ENCODE peak calls at places on chromosomes 7 and 10, in eight cellular contexts. K is body of pancreas, W is endodermal cell, T is SJSA1, H is heart right ventricle, D is HCT116, N is right atrium auricular region, R is mammary epithelial cell. Q is an unnamed sample.
A peak's percentile ranks its signal among the peaks of the same experiment; 100 is the strongest.

GRCh38 chr10:98309366-98310355 is 41.7 kb upstream of the LOXL4 start:
- DNase-seq in H (peak; percentile 70), K (peak; percentile 69), T (peak; percentile 67), N (peak; percentile 74), D (peak; percentile 49), R (peak; percentile 50), W (peak; percentile 95), Q (peak; percentile 93)

GRCh38 chr7:20508109-20508508 is 107.4 kb upstream of the ABCB5 start:
- DNase-seq in D (no peak), N (no peak), K (no peak), H (no peak), T (no peak), R (peak; percentile 27), W (peak; percentile 59), Q (peak; percentile 15)

GRCh38 chr10:33157108-33157507 is 177.4 kb downstream of the NRP1 start:
- DNase-seq in D (no peak), R (peak; percentile 64), W (no peak), H (no peak), T (no peak), N (peak; percentile 1), K (no peak), Q (no peak)

GRCh38 chr10:106106114-106106513 is 1058.4 kb downstream of the SORCS1 start:
- DNase-seq in H (no peak), D (no peak), R (no peak), T (no peak), W (no peak), K (no peak), N (no peak), Q (no peak)

GRCh38 chr7:44531421-44532380 is 9.4 kb downstream of the NPC1L1 start:
- DNase-seq in R (no peak), H (no peak), K (no peak), W (no peak), T (no peak), D (no peak), N (no peak), Q (peak; percentile 34)

GRCh38 chr7:85730016-85730415 is 543.2 kb upstream of the SEMA3D start:
- DNase-seq in W (no peak), T (no peak), K (no peak), H (no peak), N (no peak), D (no peak), R (no peak), Q (no peak)

GRCh38 chr7:1713502-1714484 is 43.7 kb downstream of the ELFN1 start:
- DNase-seq in K (peak; percentile 84), N (no peak), R (no peak), W (peak; percentile 86), D (no peak), H (peak; percentile 68), T (no peak), Q (peak; percentile 87)

GRCh38 chr7:66304536-66304935 is 99.4 kb downstream of the TPST1 start:
- DNase-seq in D (no peak), N (no peak), R (no peak), H (no peak), W (no peak), T (no peak), K (no peak), Q (no peak)

GRCh38 chr10:119209050-119209735 is 1.8 kb downstream of the GRK5 start:
- DNase-seq in R (no peak), K (peak; percentile 44), N (peak; percentile 78), T (peak; percentile 67), H (peak; percentile 84), W (peak; percentile 88), D (no peak), Q (peak; percentile 86)

GRCh38 chr10:124741922-124742417 is 2.2 kb downstream of the FAM53B start:
- DNase-seq in R (peak; percentile 14), W (peak; percentile 62), H (no peak), K (no peak), N (peak; percentile 57), T (no peak), D (no peak), Q (no peak)

GRCh38 chr7:130491841-130492518 is at the start of gene MEST:
- DNase-seq in R (no peak), T (no peak), K (peak; percentile 36), D (no peak), W (peak; percentile 75), N (no peak), H (peak; percentile 7), Q (peak; percentile 72)

GRCh38 chr10:30125484-30125883 is 66.1 kb upstream of the JCAD start:
- DNase-seq in D (no peak), W (no peak), R (no peak), K (no peak), H (no peak), T (no peak), N (no peak), Q (no peak)

GRCh38 chr10:62812672-62813439 is 3.3 kb downstream of the EGR2 start:
- DNase-seq in N (no peak), T (no peak), R (no peak), W (no peak), D (no peak), K (no peak), H (no peak), Q (no peak)

GRCh38 chr7:159083698-159084068 is 61.0 kb downstream of the VIPR2 start:
- DNase-seq in T (no peak), D (no peak), H (no peak), R (no peak), N (no peak), K (no peak), W (peak; percentile 33), Q (no peak)

GRCh38 chr10:94173594-94173993 is 179.9 kb downstream of the PLCE1 start:
- DNase-seq in H (no peak), D (no peak), K (no peak), N (no peak), W (no peak), T (no peak), R (no peak), Q (no peak)

GRCh38 chr10:97849491-97850402 is at the start of gene GOLGA7B:
- DNase-seq in R (peak; percentile 41), K (peak; percentile 64), W (peak; percentile 93), D (no peak), N (no peak), T (no peak), H (no peak), Q (peak; percentile 98)

DNA sequence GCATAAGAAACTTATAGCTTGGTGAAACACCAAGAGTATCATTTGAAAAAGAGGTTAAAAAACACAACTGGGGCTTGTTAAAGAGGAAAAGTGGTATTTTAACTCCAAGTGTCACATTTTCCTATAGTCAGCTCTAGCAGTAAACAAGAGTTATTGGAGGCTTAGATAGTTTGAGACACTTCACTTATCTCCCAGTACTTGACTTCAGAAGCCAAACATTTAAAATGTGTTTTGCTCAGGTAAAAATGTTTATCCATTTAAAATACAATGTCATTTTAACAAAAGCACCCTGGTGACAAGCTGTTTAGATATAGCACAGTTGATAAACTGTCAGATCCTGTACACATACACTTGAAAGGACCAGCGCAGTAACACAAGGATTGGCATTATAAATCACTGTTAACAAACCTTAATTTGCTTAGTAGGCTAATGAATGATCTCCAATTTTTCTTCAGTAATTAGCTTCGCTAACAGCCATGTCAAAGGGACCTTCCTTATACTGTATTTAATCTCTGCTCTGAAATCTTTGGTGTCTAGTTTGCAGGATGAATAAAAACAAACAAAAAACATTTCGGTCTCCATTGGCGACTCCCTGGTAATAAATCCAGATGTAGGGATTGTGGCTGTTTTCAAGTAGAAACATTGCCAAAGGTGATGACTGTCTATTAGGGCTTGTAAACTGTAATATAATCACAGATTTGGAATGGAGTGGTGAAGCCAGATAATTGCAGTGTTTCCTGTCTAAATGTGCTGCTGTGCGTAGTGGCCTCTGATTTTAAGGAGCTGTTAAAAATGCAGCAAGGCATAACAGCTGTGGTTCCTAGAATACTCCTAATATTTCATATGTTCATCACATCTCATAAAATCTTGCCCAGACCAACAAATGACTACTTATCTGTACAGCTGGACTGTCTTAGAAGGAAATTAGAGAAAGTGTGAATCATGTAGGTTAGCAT is 545.1 kb downstream of the AUTS2 start:
- DNase-seq in T (no peak), H (no peak), R (no peak), D (no peak), W (no peak), K (no peak), N (no peak), Q (no peak)
- H3K4me3 ChIP-seq in T (no peak overlapping the region), H (no peak overlapping the region), R (no peak overlapping the region), D (no peak overlapping the region), W (no peak overlapping the region), K (no peak overlapping the region), N (no peak overlapping the region), Q (no peak overlapping the region)

DNA sequence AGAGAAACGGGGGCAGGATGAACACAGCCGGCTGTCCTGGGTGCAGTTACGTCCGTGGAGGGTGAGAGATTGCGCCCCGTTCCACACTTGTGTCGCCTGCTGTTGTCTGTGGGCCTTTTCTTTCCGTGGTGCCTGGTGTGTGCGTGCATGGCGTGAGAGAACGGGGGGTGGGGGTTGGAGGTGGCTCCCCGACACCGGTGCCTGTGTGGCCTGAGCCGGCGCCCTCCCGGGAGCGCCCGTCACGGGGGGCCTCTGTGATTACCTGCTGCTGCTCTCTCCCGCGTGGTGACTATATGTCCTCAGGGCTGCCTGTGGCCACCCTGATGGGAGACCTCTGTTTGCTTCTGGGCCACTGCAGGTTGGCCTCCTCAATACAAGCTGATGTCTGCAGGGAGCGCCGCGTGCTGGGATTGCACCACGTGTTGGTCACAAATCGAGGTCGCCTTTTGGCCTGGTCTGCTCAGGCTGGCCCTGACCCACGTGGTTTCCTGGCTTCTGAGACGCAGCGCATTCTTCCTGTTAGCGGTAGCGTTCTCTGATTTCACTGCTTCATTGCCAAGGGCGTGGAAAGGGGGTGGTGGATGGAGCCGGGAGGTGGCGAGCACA is 10.9 kb upstream of the AP5Z1 start:
- DNase-seq in N (no peak), R (no peak), W (no peak), K (no peak), T (no peak), H (no peak), D (no peak), Q (no peak)
- H3K36me3 ChIP-seq in N (peaks cover 70% of the 10 kb centered on the region), R (peaks cover 15% of the 10 kb centered on the region), W (peaks cover 53% of the 10 kb centered on the region), K (peaks cover 28% of the 10 kb centered on the region), T (peaks cover 70% of the 10 kb centered on the region), H (peaks cover 60% of the 10 kb centered on the region), D (peaks cover 33% of the 10 kb centered on the region), Q (peaks cover 3% of the 10 kb centered on the region)

GRCh38 chr10:110502072-110502845 is 4.6 kb downstream of the DUSP5 start:
- DNase-seq in R (no peak), D (no peak), N (no peak), K (no peak), T (no peak), H (no peak), W (no peak), Q (no peak)

GRCh38 chr10:110501142-110501937 is 3.6 kb downstream of the DUSP5 start:
- DNase-seq in K (peak; percentile 93), W (peak; percentile 94), N (peak; percentile 94), T (peak; percentile 97), H (peak; percentile 96), R (peak; percentile 92), D (peak; percentile 88), Q (peak; percentile 71)

GRCh38 chr10:110498982-110499795 is 1.5 kb downstream of the DUSP5 start:
- DNase-seq in H (peak; percentile 58), W (peak; percentile 89), K (peak; percentile 42), T (peak; percentile 66), R (peak; percentile 75), N (no peak), D (no peak), Q (peak; percentile 70)

GRCh38 chr10:110499796-110500514 is 2.2 kb downstream of the DUSP5 start:
- DNase-seq in N (no peak), H (no peak), R (no peak), K (no peak), W (no peak), D (no peak), T (no peak), Q (no peak)

GRCh38 chr10:110500515-110500905 is 2.8 kb downstream of the DUSP5 start:
- DNase-seq in T (peak; percentile 87), K (no peak), R (peak; percentile 80), H (peak; percentile 67), D (no peak), N (no peak), W (no peak), Q (no peak)
- H3K4me3 ChIP-seq in T (no peak overlapping the region), K (no peak overlapping the region), R (peak overlapping the region; percentile 90), H (peak overlapping the region; percentile 88), D (peak overlapping the region; percentile 90), N (peak overlapping the region; percentile 82), W (peak overlapping the region; percentile 94), Q (no peak overlapping the region)

GRCh38 chr10:114138581-114138980 is 35.4 kb downstream of the CCDC186 start:
- DNase-seq in W (no peak), D (no peak), N (no peak), H (no peak), K (no peak), R (no peak), T (no peak), Q (no peak)
- H3K36me3 ChIP-seq in W (peaks cover 57% of the 10 kb centered on the region), D (no peaks in the 10 kb centered on the region), N (peaks cover 49% of the 10 kb centered on the region), H (peaks cover 26% of the 10 kb centered on the region), K (peaks cover 17% of the 10 kb centered on the region), R (peaks cover 19% of the 10 kb centered on the region), T (peaks cover 11% of the 10 kb centered on the region), Q (no peaks in the 10 kb centered on the region)